ENCODE peak calls at places on chromosomes 12 and 14, in eight cellular contexts. L, N, Z, O, Y, B, J and D are unnamed samples.

GRCh38 chr12:51852404-51853137 is 4.1 kb upstream of the FIGNL2 start:
- DNase-seq in Z (no peak), B (no peak), J (peak), Y (no peak), O (no peak), N (no peak), L (no peak), D (no peak)

GRCh38 chr14:24366375-24366663 is 1.7 kb upstream of the NFATC4 start:
- DNase-seq in Z (no peak), O (no peak), B (no peak), L (no peak), J (no peak), N (no peak), Y (no peak), D (no peak)

GRCh38 chr12:5650804-5651461 is 219.0 kb downstream of the NTF3 start:
- DNase-seq in L (no peak), J (no peak), Y (no peak), O (no peak), N (no peak), B (no peak), Z (no peak), D (no peak)

GRCh38 chr12:3084742-3085141 is 7.6 kb downstream of the TSPAN9 start:
- DNase-seq in B (no peak), J (no peak), Y (peak), O (no peak), Z (no peak), N (no peak), L (no peak), D (no peak)

GRCh38 chr12:52362118-52362726 is 5.1 kb downstream of the KRT85 start:
- DNase-seq in Y (no peak), Z (no peak), L (no peak), N (no peak), B (no peak), O (no peak), J (no peak), D (no peak)

GRCh38 chr12:93146278-93146939 is 217.3 kb upstream of the EEA1 start:
- DNase-seq in L (no peak), N (no peak), J (peak), O (no peak), Y (no peak), B (no peak), Z (no peak), D (no peak)

GRCh38 chr12:26062566-26062965 is 62.3 kb downstream of the BHLHE41 start:
- DNase-seq in N (peak), B (no peak), Z (no peak), O (no peak), J (peak), L (no peak), Y (no peak), D (no peak)

GRCh38 chr12:59973515-59973914 is 377.7 kb downstream of the SLC16A7 start:
- DNase-seq in N (peak), O (no peak), J (peak), Z (no peak), Y (no peak), L (no peak), B (no peak), D (no peak)

GRCh38 chr14:103819503-103820307 is 27.7 kb downstream of the PPP1R13B start:
- DNase-seq in Y (no peak), O (peak), J (peak), Z (peak), L (no peak), B (peak), N (no peak), D (peak)

GRCh38 chr12:118714051-118714460 is 267.3 kb upstream of the SRRM4 start:
- DNase-seq in B (no peak), J (no peak), O (no peak), Y (no peak), Z (no peak), L (no peak), N (no peak), D (peak)

GRCh38 chr14:56635041-56635440 is 55.4 kb downstream of the TMEM260 start:
- DNase-seq in O (no peak), Y (no peak), B (no peak), N (no peak), J (no peak), Z (no peak), L (no peak), D (no peak)

GRCh38 chr12:79444089-79444488 is 246.7 kb downstream of the PAWR start:
- DNase-seq in B (no peak), N (no peak), L (no peak), Z (no peak), J (peak), O (no peak), Y (no peak), D (no peak)

GRCh38 chr12:63989301-63989845 is 144.9 kb downstream of the SRGAP1 start:
- DNase-seq in B (no peak), Z (no peak), N (no peak), O (peak), J (no peak), L (no peak), Y (no peak), D (no peak)

GRCh38 chr12:1993341-1993740 is 10.9 kb downstream of the DCP1B start:
- DNase-seq in Z (no peak), N (peak), L (no peak), B (no peak), Y (no peak), J (peak), O (no peak), D (no peak)

GRCh38 chr12:115370650-115371049 is 686.7 kb upstream of the TBX3 start:
- DNase-seq in J (no peak), Z (no peak), N (no peak), B (no peak), Y (no peak), O (no peak), L (no peak), D (no peak)

GRCh38 chr12:18375131-18375530 is 113.8 kb downstream of the PIK3C2G start:
- DNase-seq in L (no peak), Y (no peak), N (no peak), O (no peak), B (no peak), Z (no peak), J (peak), D (no peak)

GRCh38 chr14:64899958-64900357 is 14.3 kb upstream of the CHURC1 start:
- DNase-seq in N (no peak), J (no peak), Z (no peak), O (no peak), L (no peak), Y (no peak), B (no peak), D (no peak)

GRCh38 chr12:105368047-105368646 is 37.7 kb downstream of the C12orf75 start:
- DNase-seq in O (no peak), N (no peak), J (no peak), Z (no peak), Y (no peak), L (no peak), B (no peak), D (no peak)

GRCh38 chr14:89187501-89187900 is 229.5 kb downstream of the FOXN3 start:
- DNase-seq in J (no peak), B (no peak), Z (no peak), Y (no peak), L (no peak), N (no peak), O (no peak), D (no peak)

GRCh38 chr12:15726757-15727112 is 62.5 kb downstream of the EPS8 start:
- DNase-seq in J (no peak), L (no peak), O (no peak), Y (no peak), Z (no peak), N (no peak), B (no peak), D (no peak)

GRCh38 chr12:47887529-47887928 is 17.3 kb downstream of the VDR start:
- DNase-seq in Z (no peak), Y (no peak), L (no peak), B (no peak), O (no peak), J (no peak), N (no peak), D (no peak)

GRCh38 chr12:53047221-53048032 is 2.4 kb upstream of the TNS2 start:
- DNase-seq in N (no peak), L (peak), Z (peak), J (peak), B (peak), Y (peak), O (peak), D (no peak)

GRCh38 chr12:39033789-39034188 is 128.4 kb upstream of the CPNE8 start:
- DNase-seq in L (no peak), J (no peak), B (no peak), Y (no peak), Z (no peak), O (no peak), N (no peak), D (no peak)

GRCh38 chr12:39032034-39032433 is 126.6 kb upstream of the CPNE8 start:
- DNase-seq in B (no peak), O (no peak), Z (no peak), N (no peak), L (no peak), J (no peak), Y (no peak), D (no peak)

GRCh38 chr12:39037115-39037514 is 131.7 kb upstream of the CPNE8 start:
- DNase-seq in Y (no peak), O (no peak), L (no peak), B (no peak), N (no peak), J (no peak), Z (no peak), D (no peak)

GRCh38 chr12:39036060-39036459 is 130.7 kb upstream of the CPNE8 start:
- DNase-seq in Y (no peak), B (no peak), J (no peak), N (no peak), L (no peak), O (no peak), Z (no peak), D (no peak)
- TF ChIP-seq CTCF in Y (no peak), B (no peak), J (no peak), N (no peak), L (no peak), O (no peak), Z (no peak), D (no peak)

GRCh38 chr12:76020731-76021672 is 10.6 kb downstream of the PHLDA1 start:
- DNase-seq in J (peak), B (no peak), Y (no peak), L (no peak), Z (no peak), N (peak), O (no peak), D (no peak)
- H3K4me3 ChIP-seq in J (no peak), B (no peak), Y (no peak), L (no peak), Z (no peak), N (no peak), O (no peak), D (no peak)

GRCh38 chr14:31270196-31270772 is 62.7 kb upstream of the HECTD1 start:
- DNase-seq in Z (no peak), Y (no peak), J (no peak), O (no peak), L (no peak), N (no peak), B (peak), D (no peak)
- TF ChIP-seq CTCF in Z (peak), Y (no peak), J (peak), O (no peak), L (no peak), N (no peak), B (no peak), D (no peak)

GRCh38 chr12:124864326-124864752 is 675 bp upstream of the SCARB1 start:
- DNase-seq in O (no peak), N (no peak), B (no peak), Z (no peak), Y (no peak), L (no peak), J (no peak), D (no peak)
- H3K4me3 ChIP-seq in O (peak), N (peak), B (no peak), Z (no peak), Y (peak), L (no peak), J (peak), D (peak)